ENCODE peak calls at places on chromosomes 13 and 19, in nine cellular contexts. One of them, this sample, is unnamed.
A peak's percentile ranks its signal among the peaks of the same experiment; 100 is the strongest.

GRCh38 chr13:25752957-25753540 is 298.8 kb downstream of the SHISA2 start:
- DNase-seq in cardiac muscle cell: peak; percentile 93
- DNase-seq in stimulated activated CD4-positive, alpha-beta T cell treated with anti-CD3 and anti-CD28 coated beads, Interleukin-1b, Interleukin-23, amount 100 ng/mL, for 1 hour: no peak
- DNase-seq in NCI-H2029: peak; percentile 52
- DNase-seq in stimulated activated CD8-positive, alpha-beta memory T cell treated with anti-CD3 and anti-CD28 coated beads, Interleukin-2, amount 100 ng/mL, for 1 hour: no peak
- DNase-seq in NCI-H187: no peak
- DNase-seq in ovary: no peak
- DNase-seq in neuronal stem cell: no peak
- DNase-seq in naive thymus-derived CD4-positive, alpha-beta T cell: peak; percentile 28
- DNase-seq in this sample: no peak

GRCh38 chr19:18833849-18834643 is 2.3 kb downstream of the UPF1 start:
- DNase-seq in cardiac muscle cell: no peak
- DNase-seq in stimulated activated CD4-positive, alpha-beta T cell treated with anti-CD3 and anti-CD28 coated beads, Interleukin-1b, Interleukin-23, amount 100 ng/mL, for 1 hour: no peak
- DNase-seq in NCI-H2029: peak; percentile 51
- DNase-seq in stimulated activated CD8-positive, alpha-beta memory T cell treated with anti-CD3 and anti-CD28 coated beads, Interleukin-2, amount 100 ng/mL, for 1 hour: no peak
- DNase-seq in NCI-H187: no peak
- DNase-seq in ovary: no peak
- DNase-seq in neuronal stem cell: no peak
- DNase-seq in naive thymus-derived CD4-positive, alpha-beta T cell: no peak
- DNase-seq in this sample: no peak

GRCh38 chr19:5292453-5292842 is 48.2 kb downstream of the PTPRS start:
- DNase-seq in cardiac muscle cell: no peak
- DNase-seq in stimulated activated CD4-positive, alpha-beta T cell treated with anti-CD3 and anti-CD28 coated beads, Interleukin-1b, Interleukin-23, amount 100 ng/mL, for 1 hour: no peak
- DNase-seq in NCI-H2029: no peak
- DNase-seq in stimulated activated CD8-positive, alpha-beta memory T cell treated with anti-CD3 and anti-CD28 coated beads, Interleukin-2, amount 100 ng/mL, for 1 hour: no peak
- DNase-seq in NCI-H187: no peak
- DNase-seq in ovary: no peak
- DNase-seq in neuronal stem cell: no peak
- DNase-seq in naive thymus-derived CD4-positive, alpha-beta T cell: no peak
- DNase-seq in this sample: no peak

GRCh38 chr19:5115771-5116202 is 146.9 kb downstream of the KDM4B start:
- DNase-seq in cardiac muscle cell: peak; percentile 95
- DNase-seq in stimulated activated CD4-positive, alpha-beta T cell treated with anti-CD3 and anti-CD28 coated beads, Interleukin-1b, Interleukin-23, amount 100 ng/mL, for 1 hour: no peak
- DNase-seq in NCI-H2029: no peak
- DNase-seq in stimulated activated CD8-positive, alpha-beta memory T cell treated with anti-CD3 and anti-CD28 coated beads, Interleukin-2, amount 100 ng/mL, for 1 hour: no peak
- DNase-seq in NCI-H187: no peak
- DNase-seq in ovary: no peak
- DNase-seq in neuronal stem cell: no peak
- DNase-seq in naive thymus-derived CD4-positive, alpha-beta T cell: no peak
- DNase-seq in this sample: no peak

GRCh38 chr13:60574706-60575105 is 177.7 kb downstream of the TDRD3 start:
- DNase-seq in cardiac muscle cell: no peak
- DNase-seq in stimulated activated CD4-positive, alpha-beta T cell treated with anti-CD3 and anti-CD28 coated beads, Interleukin-1b, Interleukin-23, amount 100 ng/mL, for 1 hour: no peak
- DNase-seq in NCI-H2029: no peak
- DNase-seq in stimulated activated CD8-positive, alpha-beta memory T cell treated with anti-CD3 and anti-CD28 coated beads, Interleukin-2, amount 100 ng/mL, for 1 hour: no peak
- DNase-seq in NCI-H187: no peak
- DNase-seq in ovary: no peak
- DNase-seq in neuronal stem cell: no peak
- DNase-seq in naive thymus-derived CD4-positive, alpha-beta T cell: no peak
- DNase-seq in this sample: no peak

GRCh38 chr19:7845390-7846179 is 15.6 kb downstream of the EVI5L start:
- DNase-seq in cardiac muscle cell: no peak
- DNase-seq in stimulated activated CD4-positive, alpha-beta T cell treated with anti-CD3 and anti-CD28 coated beads, Interleukin-1b, Interleukin-23, amount 100 ng/mL, for 1 hour: no peak
- DNase-seq in NCI-H2029: no peak
- DNase-seq in stimulated activated CD8-positive, alpha-beta memory T cell treated with anti-CD3 and anti-CD28 coated beads, Interleukin-2, amount 100 ng/mL, for 1 hour: no peak
- DNase-seq in NCI-H187: no peak
- DNase-seq in ovary: no peak
- DNase-seq in neuronal stem cell: no peak
- DNase-seq in naive thymus-derived CD4-positive, alpha-beta T cell: no peak
- DNase-seq in this sample: no peak

GRCh38 chr13:28754698-28755545 is 36.2 kb upstream of the SLC46A3 start:
- DNase-seq in cardiac muscle cell: peak; percentile 75
- DNase-seq in stimulated activated CD4-positive, alpha-beta T cell treated with anti-CD3 and anti-CD28 coated beads, Interleukin-1b, Interleukin-23, amount 100 ng/mL, for 1 hour: no peak
- DNase-seq in NCI-H2029: no peak
- DNase-seq in stimulated activated CD8-positive, alpha-beta memory T cell treated with anti-CD3 and anti-CD28 coated beads, Interleukin-2, amount 100 ng/mL, for 1 hour: no peak
- DNase-seq in NCI-H187: no peak
- DNase-seq in ovary: no peak
- DNase-seq in neuronal stem cell: no peak
- DNase-seq in naive thymus-derived CD4-positive, alpha-beta T cell: no peak
- DNase-seq in this sample: peak; percentile 57

GRCh38 chr19:12163841-12164240 is 945 bp downstream of the ZNF136 start:
- DNase-seq in cardiac muscle cell: no peak
- DNase-seq in stimulated activated CD4-positive, alpha-beta T cell treated with anti-CD3 and anti-CD28 coated beads, Interleukin-1b, Interleukin-23, amount 100 ng/mL, for 1 hour: no peak
- DNase-seq in NCI-H2029: no peak
- DNase-seq in stimulated activated CD8-positive, alpha-beta memory T cell treated with anti-CD3 and anti-CD28 coated beads, Interleukin-2, amount 100 ng/mL, for 1 hour: no peak
- DNase-seq in NCI-H187: no peak
- DNase-seq in ovary: no peak
- DNase-seq in neuronal stem cell: no peak
- DNase-seq in naive thymus-derived CD4-positive, alpha-beta T cell: no peak
- DNase-seq in this sample: no peak

GRCh38 chr13:109737046-109737573 is 49.3 kb downstream of the IRS2 start:
- DNase-seq in cardiac muscle cell: no peak
- DNase-seq in stimulated activated CD4-positive, alpha-beta T cell treated with anti-CD3 and anti-CD28 coated beads, Interleukin-1b, Interleukin-23, amount 100 ng/mL, for 1 hour: no peak
- DNase-seq in NCI-H2029: no peak
- DNase-seq in stimulated activated CD8-positive, alpha-beta memory T cell treated with anti-CD3 and anti-CD28 coated beads, Interleukin-2, amount 100 ng/mL, for 1 hour: no peak
- DNase-seq in NCI-H187: no peak
- DNase-seq in ovary: no peak
- DNase-seq in neuronal stem cell: no peak
- DNase-seq in naive thymus-derived CD4-positive, alpha-beta T cell: no peak
- DNase-seq in this sample: no peak

GRCh38 chr13:69553976-69554375 is 553.6 kb upstream of the ATXN8OS start:
- DNase-seq in cardiac muscle cell: no peak
- DNase-seq in stimulated activated CD4-positive, alpha-beta T cell treated with anti-CD3 and anti-CD28 coated beads, Interleukin-1b, Interleukin-23, amount 100 ng/mL, for 1 hour: no peak
- DNase-seq in NCI-H2029: no peak
- DNase-seq in stimulated activated CD8-positive, alpha-beta memory T cell treated with anti-CD3 and anti-CD28 coated beads, Interleukin-2, amount 100 ng/mL, for 1 hour: no peak
- DNase-seq in NCI-H187: no peak
- DNase-seq in ovary: no peak
- DNase-seq in neuronal stem cell: no peak
- DNase-seq in naive thymus-derived CD4-positive, alpha-beta T cell: no peak
- DNase-seq in this sample: no peak

GRCh38 chr13:73556902-73557301 is 498.1 kb downstream of the KLF5 start:
- DNase-seq in cardiac muscle cell: peak; percentile 6
- DNase-seq in stimulated activated CD4-positive, alpha-beta T cell treated with anti-CD3 and anti-CD28 coated beads, Interleukin-1b, Interleukin-23, amount 100 ng/mL, for 1 hour: no peak
- DNase-seq in NCI-H2029: no peak
- DNase-seq in stimulated activated CD8-positive, alpha-beta memory T cell treated with anti-CD3 and anti-CD28 coated beads, Interleukin-2, amount 100 ng/mL, for 1 hour: no peak
- DNase-seq in NCI-H187: no peak
- DNase-seq in ovary: no peak
- DNase-seq in neuronal stem cell: no peak
- DNase-seq in naive thymus-derived CD4-positive, alpha-beta T cell: no peak
- DNase-seq in this sample: no peak

GRCh38 chr19:10424011-10424637 is 3.8 kb downstream of the PDE4A start:
- DNase-seq in cardiac muscle cell: peak; percentile 77
- DNase-seq in stimulated activated CD4-positive, alpha-beta T cell treated with anti-CD3 and anti-CD28 coated beads, Interleukin-1b, Interleukin-23, amount 100 ng/mL, for 1 hour: no peak
- DNase-seq in NCI-H2029: peak; percentile 34
- DNase-seq in stimulated activated CD8-positive, alpha-beta memory T cell treated with anti-CD3 and anti-CD28 coated beads, Interleukin-2, amount 100 ng/mL, for 1 hour: no peak
- DNase-seq in NCI-H187: peak; percentile 8
- DNase-seq in ovary: peak; percentile 82
- DNase-seq in neuronal stem cell: peak; percentile 84
- DNase-seq in naive thymus-derived CD4-positive, alpha-beta T cell: peak; percentile 81
- DNase-seq in this sample: no peak

This sample was measured in H1.